ENCODE peak calls at places on chromosomes 4 and X, in four cellular contexts. N is H9, M is WTC11, K is brain microvascular endothelial cell. V is an unnamed sample.

GRCh38 chr4:158315706-158316105 is 105.4 kb downstream of the TMEM144 start:
- DNase-seq in N (no peak), M (no peak), K (peak; percentile 80), V (no peak)

GRCh38 chr4:90495211-90495610 is 368.0 kb downstream of the CCSER1 start:
- DNase-seq in N (no peak), M (no peak), K (no peak), V (no peak)

GRCh38 chr4:3219761-3220481 is 29.0 kb upstream of the MSANTD1 start:
- DNase-seq in N (no peak), M (no peak), K (no peak), V (no peak)

GRCh38 chrX:259692-260355 is 21.4 kb upstream of the PLCXD1 start:
- DNase-seq in N (peak; percentile 93), M (no peak), K (no peak), V (no peak)

GRCh38 chr4:188107931-188108843 is 1.2 kb downstream of the TRIML2 start:
- DNase-seq in N (peak; percentile 64), M (no peak), K (peak; percentile 38), V (no peak)

GRCh38 chr4:169010125-169011023 is at the start of gene CBR4:
- DNase-seq in N (peak; percentile 99), M (peak; percentile 95), K (peak; percentile 99), V (peak; percentile 98)

GRCh38 chr4:146436423-146437162 is 85.1 kb downstream of the SLC10A7 start:
- DNase-seq in N (no peak), M (no peak), K (no peak), V (no peak)

GRCh38 chrX:71168134-71168533 is 23.5 kb downstream of the NLGN3 start:
- DNase-seq in N (no peak), M (no peak), K (no peak), V (no peak)

GRCh38 chrX:50698944-50699343 is 115.0 kb downstream of the SHROOM4 start:
- DNase-seq in N (no peak), M (no peak), K (no peak), V (no peak)

GRCh38 chr4:39613093-39613656 is 25.5 kb downstream of the SMIM14 start:
- DNase-seq in N (no peak), M (no peak), K (no peak), V (no peak)

GRCh38 chr4:39606747-39607146 is 31.9 kb downstream of the SMIM14 start:
- DNase-seq in N (no peak), M (no peak), K (no peak), V (no peak)

GRCh38 chr4:39614487-39615162 is 24.0 kb downstream of the SMIM14 start:
- DNase-seq in N (no peak), M (no peak), K (peak; percentile 29), V (no peak)

GRCh38 chr4:39609454-39609911 is 29.2 kb downstream of the SMIM14 start:
- DNase-seq in N (no peak), M (no peak), K (no peak), V (no peak)
- TF ChIP-seq CTCF in N (no peak), M (no peak), K (no peak), V (no peak)

DNA sequence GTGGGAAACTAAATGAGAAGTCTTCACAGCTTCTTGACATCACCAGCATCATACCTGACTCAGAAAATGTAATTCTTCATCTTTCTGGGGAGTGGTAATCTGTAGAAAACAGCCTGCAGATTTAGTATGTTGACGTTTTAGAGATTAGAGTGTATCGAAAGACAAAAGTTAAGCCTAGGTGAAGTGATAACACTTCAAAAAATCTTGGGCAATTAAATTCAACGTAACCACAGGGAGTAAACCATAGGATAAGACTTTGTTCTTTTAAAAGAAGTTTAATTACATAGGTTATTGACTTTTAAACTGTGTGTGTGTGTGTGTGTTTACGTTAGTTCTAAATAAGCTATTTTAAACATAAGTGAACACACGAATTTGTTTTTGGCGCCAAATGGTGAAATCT is 1.8 kb upstream of the CXCL5 start:
- DNase-seq in N (no peak), M (no peak), K (no peak), V (no peak)
- TF ChIP-seq CTCF in N (no peak), M (no peak), K (no peak), V (no peak)

GRCh38 chrX:10597871-10598270 is 22.5 kb downstream of the MID1 start:
- DNase-seq in N (no peak), M (peak; percentile 25), K (peak; percentile 34), V (no peak)
- TF ChIP-seq CTCF in N (peak; percentile 61), M (no peak), K (peak; percentile 77), V (no peak)

DNA sequence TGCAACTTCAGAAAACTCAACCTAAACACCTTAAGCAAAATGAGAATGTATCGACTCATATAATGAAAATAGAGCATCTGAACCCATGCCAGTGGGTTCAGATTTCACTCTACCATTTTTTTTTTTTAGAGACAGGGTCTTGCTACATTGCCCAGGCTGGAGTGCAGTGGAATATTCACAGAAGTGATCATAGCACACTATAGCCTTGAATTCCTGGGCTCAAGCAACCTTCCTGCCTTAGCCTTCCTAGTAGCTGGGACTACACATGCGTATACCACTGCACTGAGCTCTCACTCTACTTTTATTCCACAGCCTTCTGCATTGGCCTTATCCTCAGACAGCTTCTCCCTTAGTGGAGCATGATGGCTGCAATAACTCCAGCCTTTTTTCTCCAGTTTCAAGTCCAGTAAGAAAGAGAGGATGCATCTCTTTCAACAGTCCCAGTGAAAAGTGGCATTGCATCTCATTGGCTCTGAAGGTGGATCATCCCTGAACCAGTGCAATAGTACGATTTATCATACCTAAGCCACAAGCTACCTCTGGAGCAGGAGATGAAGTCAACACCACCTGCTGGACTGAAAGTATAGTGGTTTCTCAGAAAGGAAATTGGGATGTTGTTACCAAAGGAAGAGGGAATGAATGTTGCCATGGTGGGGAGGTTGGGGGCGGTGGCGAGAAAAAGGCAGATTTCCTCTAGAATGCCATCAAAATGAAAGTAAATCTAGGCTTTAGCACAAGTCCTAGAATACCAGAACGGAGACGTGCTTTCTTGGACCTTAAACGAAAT is 2.0 kb upstream of the SOD3 start:
- DNase-seq in N (no peak), M (no peak), K (peak; percentile 29), V (no peak)
- TF ChIP-seq CTCF in N (peak; percentile 63), M (no peak), K (peak; percentile 63), V (no peak)

V was measured in prostate gland.